ENCODE peak calls at places on chromosomes 12 and 14, in nine cellular contexts. R, K, X, C, B, P, I, T and O are unnamed samples.

GRCh38 chr14:100304825-100305445 is 1.3 kb downstream of the SLC25A29 start:
- DNase-seq in R (no peak), K (no peak), X (no peak), C (peak; percentile 58), B (peak; percentile 76), P (peak; percentile 87), I (peak; percentile 49), T (peak; percentile 58), O (no peak)

GRCh38 chr12:125340791-125341190 is 275.6 kb downstream of the AACS start:
- DNase-seq in R (no peak), K (no peak), X (peak; percentile 11), C (peak; percentile 93), B (no peak), P (no peak), I (no peak), T (no peak), O (no peak)

GRCh38 chr14:64364907-64365306 is 23.2 kb upstream of the MTHFD1 start:
- DNase-seq in R (no peak), K (no peak), X (no peak), C (peak; percentile 58), B (no peak), P (no peak), I (no peak), T (no peak), O (no peak)

GRCh38 chr12:120010661-120011230 is 21.7 kb downstream of the BICDL1 start:
- DNase-seq in R (no peak), K (no peak), X (no peak), C (no peak), B (no peak), P (no peak), I (no peak), T (no peak), O (no peak)

GRCh38 chr14:103698380-103699260 is 16.6 kb downstream of the XRCC3 start:
- DNase-seq in R (peak; percentile 22), K (no peak), X (no peak), C (no peak), B (no peak), P (no peak), I (no peak), T (peak; percentile 93), O (no peak)

GRCh38 chr12:91272456-91273063 is 89.9 kb upstream of the DCN start:
- DNase-seq in R (no peak), K (peak; percentile 93), X (no peak), C (peak; percentile 27), B (peak; percentile 65), P (peak; percentile 81), I (peak; percentile 79), T (no peak), O (no peak)

GRCh38 chr12:25723921-25724491 is 170.9 kb upstream of the LMNTD1 start:
- DNase-seq in R (no peak), K (no peak), X (no peak), C (peak; percentile 88), B (no peak), P (no peak), I (no peak), T (no peak), O (no peak)

GRCh38 chr14:63605041-63605532 is 36.6 kb downstream of the WDR89 start:
- DNase-seq in R (no peak), K (no peak), X (no peak), C (no peak), B (no peak), P (no peak), I (no peak), T (no peak), O (no peak)

GRCh38 chr12:7581046-7581445 is 77.5 kb upstream of the CD163 start:
- DNase-seq in R (no peak), K (no peak), X (no peak), C (no peak), B (no peak), P (no peak), I (no peak), T (peak; percentile 23), O (no peak)

GRCh38 chr14:103002578-103003350 is 54.6 kb downstream of the CDC42BPB start:
- DNase-seq in R (no peak), K (no peak), X (no peak), C (no peak), B (no peak), P (peak; percentile 41), I (no peak), T (peak; percentile 78), O (no peak)

GRCh38 chr14:68245146-68246073 is 425.8 kb downstream of the RAD51B start:
- DNase-seq in R (no peak), K (peak; percentile 70), X (no peak), C (peak; percentile 89), B (peak; percentile 60), P (no peak), I (no peak), T (no peak), O (no peak)

GRCh38 chr12:66620703-66621102 is 58.2 kb downstream of the GRIP1 start:
- DNase-seq in R (no peak), K (no peak), X (no peak), C (no peak), B (no peak), P (no peak), I (no peak), T (no peak), O (no peak)

GRCh38 chr14:100586520-100587247 is 533 bp downstream of the BEGAIN start:
- DNase-seq in R (peak; percentile 66), K (peak; percentile 54), X (no peak), C (no peak), B (peak; percentile 14), P (peak; percentile 47), I (no peak), T (no peak), O (no peak)

GRCh38 chr12:24723759-24724158 is 225.1 kb downstream of the BCAT1 start:
- DNase-seq in R (no peak), K (no peak), X (no peak), C (no peak), B (no peak), P (no peak), I (no peak), T (no peak), O (no peak)

GRCh38 chr12:100348657-100349454 is 8.0 kb upstream of the SLC17A8 start:
- DNase-seq in R (no peak), K (no peak), X (no peak), C (peak; percentile 57), B (no peak), P (peak; percentile 75), I (no peak), T (peak; percentile 67), O (no peak)

GRCh38 chr14:61152851-61153364 is 128.2 kb downstream of the TMEM30B start:
- DNase-seq in R (peak; percentile 51), K (no peak), X (no peak), C (peak; percentile 84), B (no peak), P (no peak), I (no peak), T (no peak), O (no peak)

DNA sequence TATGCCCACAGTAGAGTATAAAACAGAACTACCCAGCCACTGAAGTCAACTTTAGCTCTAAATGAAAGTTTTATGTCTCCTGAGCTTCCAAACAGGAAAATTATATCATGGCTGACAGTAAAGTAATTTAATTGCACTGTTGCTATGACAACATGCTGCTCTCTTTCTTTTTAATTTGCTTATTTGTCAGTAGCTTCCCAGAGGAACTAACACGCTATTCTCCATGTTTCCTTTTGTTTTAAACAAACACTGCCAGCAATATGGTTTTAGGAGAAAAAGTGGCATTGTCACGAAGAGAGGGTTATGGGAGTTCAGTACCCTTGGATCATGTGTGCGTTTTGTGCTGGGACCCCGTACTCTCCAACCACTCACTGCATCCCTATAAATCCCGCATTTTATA is 1.9 kb downstream of the FOXN3 start:
- DNase-seq in R (no peak), K (peak; percentile 21), X (no peak), C (peak; percentile 16), B (no peak), P (no peak), I (no peak), T (no peak), O (no peak)
- H3K4me3 ChIP-seq in R (peak overlapping the region; percentile 92), K (peak overlapping the region; percentile 77), X (peak overlapping the region; percentile 74), C (peak overlapping the region; percentile 76), B (peak overlapping the region; percentile 84), P (peak overlapping the region; percentile 98), I (peak overlapping the region; percentile 100), T (no peak overlapping the region), O (peak overlapping the region; percentile 100)

DNA sequence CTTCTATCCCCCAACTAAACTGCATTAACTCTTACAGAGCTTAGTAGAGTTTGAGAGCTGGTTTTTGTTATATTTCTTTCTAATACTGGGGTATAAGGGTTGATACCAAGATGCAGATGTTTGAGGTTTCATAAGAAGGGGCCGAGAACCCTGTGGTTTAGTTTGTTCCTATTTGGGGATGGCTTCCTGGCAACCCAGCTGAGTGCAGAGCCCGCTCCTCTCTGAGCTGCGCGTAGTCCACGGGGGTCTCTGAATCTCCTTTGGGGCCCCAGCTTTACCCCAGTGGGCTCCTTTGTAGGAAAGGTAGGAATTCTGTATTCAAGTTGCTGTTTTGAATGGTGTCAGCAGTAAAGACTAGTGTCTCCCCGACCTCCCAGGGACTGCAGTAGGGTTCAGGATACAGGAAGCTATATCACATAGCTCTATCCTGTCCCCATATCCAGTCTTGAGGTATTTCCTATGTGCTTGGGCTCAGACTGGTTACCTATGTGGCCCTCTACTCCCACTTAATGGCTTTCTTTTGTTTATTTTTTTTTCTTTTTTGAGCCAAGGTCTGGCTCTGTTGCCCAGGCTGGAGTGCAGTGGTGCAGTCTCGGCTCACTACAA is 25.4 kb downstream of the PLXNC1 start:
- DNase-seq in R (no peak), K (no peak), X (no peak), C (no peak), B (no peak), P (no peak), I (no peak), T (no peak), O (no peak)
- H3K4me3 ChIP-seq in R (no peak overlapping the region), K (no peak overlapping the region), X (no peak overlapping the region), C (no peak overlapping the region), B (no peak overlapping the region), P (no peak overlapping the region), I (no peak overlapping the region), T (no peak overlapping the region), O (no peak overlapping the region)

GRCh38 chr12:95417372-95417771 is 56.6 kb upstream of the METAP2 start:
- DNase-seq in R (no peak), K (no peak), X (no peak), C (peak; percentile 33), B (no peak), P (no peak), I (no peak), T (peak; percentile 77), O (no peak)
- H3K4me3 ChIP-seq in R (no peak overlapping the region), K (no peak overlapping the region), X (no peak overlapping the region), C (no peak overlapping the region), B (no peak overlapping the region), P (no peak overlapping the region), I (no peak overlapping the region), T (no peak overlapping the region), O (peak overlapping the region; percentile 13)

DNA sequence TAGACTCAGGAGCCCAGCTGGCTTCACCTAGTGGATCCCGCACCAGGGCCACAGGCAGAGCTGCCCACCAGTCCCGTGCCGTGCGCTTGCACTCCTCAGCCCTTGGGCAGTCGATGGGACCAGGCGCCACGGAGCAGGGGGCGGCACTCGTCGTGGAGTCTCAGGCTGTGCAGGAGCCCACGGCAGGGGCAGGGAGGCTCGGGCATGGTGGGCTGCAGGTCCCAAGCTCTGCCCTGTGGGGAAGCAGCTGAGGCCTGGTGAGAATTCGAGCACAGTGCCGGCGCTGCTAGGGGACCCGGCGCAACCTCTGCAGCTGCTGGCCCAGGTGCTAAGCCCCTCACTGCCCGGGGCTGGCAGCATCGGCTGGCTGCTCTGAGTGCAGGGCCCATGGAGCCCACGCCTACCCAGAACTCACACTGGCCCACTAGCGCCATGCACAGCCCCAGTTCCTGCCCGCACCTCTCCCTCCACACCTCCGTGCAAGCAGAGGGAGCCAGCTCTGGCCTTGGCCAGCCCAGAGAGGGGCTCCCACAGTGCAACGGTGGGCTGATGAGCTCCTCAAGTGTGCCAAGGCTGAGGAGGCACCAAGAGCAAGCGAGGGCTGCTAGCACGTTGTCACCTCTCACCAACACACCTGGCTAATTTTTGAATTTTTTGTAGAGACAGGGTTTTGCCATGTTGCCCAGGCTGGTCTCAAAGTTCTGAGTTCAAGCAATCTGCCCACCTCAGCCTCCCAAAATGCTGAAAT is 116.1 kb downstream of the SPTSSA start:
- DNase-seq in R (no peak), K (no peak), X (no peak), C (no peak), B (no peak), P (no peak), I (no peak), T (no peak), O (no peak)
- H3K4me3 ChIP-seq in R (no peak overlapping the region), K (no peak overlapping the region), X (no peak overlapping the region), C (no peak overlapping the region), B (no peak overlapping the region), P (no peak overlapping the region), I (no peak overlapping the region), T (no peak overlapping the region), O (no peak overlapping the region)